ENCODE peak calls at places on chromosomes 12 and 14, in nine cellular contexts. P is HFF-Myc; X is ascending aorta; L is AG09319; M is activated T-helper 1 cell treated with Interleukin-2 at 50 U/mL for 16 hours; W is breast epithelium; H is T-helper 1 cell; K is CD8-positive, alpha-beta memory T cell; I is activated T-cell treated with anti-CD3 and anti-CD28 coated beads, Interleukin-2, amount 50 U/mL, for 1 hour. G is an unnamed sample.

GRCh38 chr12:28065889-28066630 is 93.5 kb upstream of the PTHLH start:
- DNase-seq in I (no peak), H (no peak), L (no peak), P (no peak), W (no peak), K (no peak), X (no peak), M (no peak), G (no peak)

GRCh38 chr14:31880935-31881334 is 196.2 kb upstream of the ARHGAP5 start:
- DNase-seq in L (peak; percentile 43), H (no peak), I (no peak), K (no peak), P (peak; percentile 27), W (no peak), X (no peak), M (no peak), G (no peak)

GRCh38 chr12:74337951-74338350 is 199.7 kb upstream of the ATXN7L3B start:
- DNase-seq in I (no peak), P (no peak), H (no peak), X (no peak), L (no peak), W (no peak), K (no peak), M (no peak), G (no peak)

GRCh38 chr12:41661141-41661540 is 473.0 kb downstream of the PDZRN4 start:
- DNase-seq in W (no peak), M (no peak), L (no peak), P (no peak), H (no peak), I (no peak), X (no peak), K (no peak), G (no peak)

GRCh38 chr12:52032431-52032796 is 18.8 kb upstream of the NR4A1 start:
- DNase-seq in X (peak; percentile 93), H (no peak), P (no peak), M (no peak), W (peak; percentile 73), K (no peak), I (no peak), L (no peak), G (no peak)

GRCh38 chr12:110109037-110109836 is 14.9 kb upstream of the IFT81 start:
- DNase-seq in P (peak; percentile 100), W (peak; percentile 66), K (no peak), M (no peak), X (peak; percentile 97), I (no peak), L (peak; percentile 100), H (no peak), G (no peak)

GRCh38 chr12:130018614-130019013 is 114.8 kb upstream of the TMEM132D start:
- DNase-seq in I (no peak), X (peak; percentile 30), K (no peak), P (no peak), L (no peak), W (no peak), H (no peak), M (no peak), G (no peak)

GRCh38 chr12:13390381-13390856 is 193.9 kb downstream of the EMP1 start:
- DNase-seq in K (no peak), M (no peak), L (peak; percentile 65), W (peak; percentile 92), X (peak; percentile 92), H (no peak), I (no peak), P (no peak), G (no peak)

GRCh38 chr14:22890416-22890815 is 7.4 kb downstream of the REM2 start:
- DNase-seq in X (no peak), L (no peak), W (no peak), I (no peak), P (no peak), K (no peak), H (no peak), M (no peak), G (no peak)

GRCh38 chr12:129821964-129822363 is 81.9 kb downstream of the TMEM132D start:
- DNase-seq in M (no peak), P (no peak), W (no peak), K (no peak), L (no peak), H (no peak), I (no peak), X (no peak), G (no peak)

GRCh38 chr12:6272300-6273208 is 37.9 kb upstream of the PLEKHG6 start:
- DNase-seq in X (no peak), M (no peak), K (no peak), L (no peak), P (no peak), W (peak; percentile 66), I (no peak), H (no peak), G (no peak)

GRCh38 chr14:77120771-77121743 is 20.5 kb downstream of the ZDHHC22 start:
- DNase-seq in H (no peak), X (no peak), I (peak; percentile 41), W (no peak), P (no peak), M (peak; percentile 39), K (peak; percentile 79), L (no peak), G (no peak)

GRCh38 chr12:26704684-26705475 is 128.1 kb downstream of the ITPR2 start:
- DNase-seq in W (no peak), M (no peak), P (no peak), I (no peak), X (no peak), H (no peak), K (no peak), L (no peak), G (no peak)

GRCh38 chr12:54395545-54395944 is 11.0 kb upstream of the ZNF385A start:
- DNase-seq in I (no peak), L (no peak), H (no peak), X (no peak), P (no peak), W (no peak), K (no peak), M (no peak), G (no peak)

GRCh38 chr12:75603475-75603874 is 92.1 kb upstream of the KRR1 start:
- DNase-seq in W (no peak), I (no peak), X (no peak), K (no peak), L (no peak), H (no peak), M (no peak), P (no peak), G (no peak)

GRCh38 chr12:90301734-90302133 is 593.1 kb upstream of the ATP2B1 start:
- DNase-seq in I (no peak), M (no peak), L (no peak), K (no peak), H (no peak), P (no peak), W (no peak), X (no peak), G (no peak)

GRCh38 chr12:54401127-54401526 is 16.6 kb upstream of the ZNF385A start:
- DNase-seq in M (no peak), H (no peak), L (no peak), K (no peak), W (no peak), X (no peak), I (no peak), P (no peak), G (no peak)

GRCh38 chr12:14099994-14100393 is 118.6 kb upstream of the GRIN2B start:
- DNase-seq in X (no peak), P (no peak), W (no peak), L (no peak), K (no peak), M (no peak), I (no peak), H (no peak), G (no peak)

GRCh38 chr12:51323317-51323960 is 535 bp downstream of the BIN2 start:
- DNase-seq in P (no peak), W (no peak), X (peak; percentile 64), H (peak; percentile 33), M (peak; percentile 37), K (peak; percentile 79), I (peak; percentile 66), L (no peak), G (peak; percentile 45)

GRCh38 chr12:81797100-81797499 is 38.0 kb upstream of the PPFIA2 start:
- DNase-seq in X (no peak), P (no peak), K (no peak), L (no peak), M (no peak), I (no peak), W (no peak), H (no peak), G (no peak)

GRCh38 chr14:54597795-54598443 is 31.0 kb downstream of the SAMD4A start:
- DNase-seq in H (no peak), W (no peak), P (no peak), L (no peak), M (no peak), X (no peak), I (no peak), K (no peak), G (no peak)

GRCh38 chr12:4009979-4010704 is 136.9 kb upstream of the PARP11 start:
- DNase-seq in I (no peak), X (no peak), W (no peak), P (no peak), L (no peak), H (no peak), M (no peak), K (no peak), G (no peak)

G was measured in stimulated activated CD4-positive, alpha-beta T cell treated with anti-CD3 and anti-CD28 coated beads, Interleukin-4, amount 100 ng/mL, for 4 hours.